ENCODE peak calls at places on chromosome 14, in nine cellular contexts. O, I, M, W, T, K, F, N and D are unnamed samples.
A peak's percentile ranks its signal among the peaks of the same experiment; 100 is the strongest.

GRCh38 chr14:50001146-50001998 is 108.5 kb downstream of the ARF6 start:
- DNase-seq in O (no peak), I (peak; percentile 91), M (peak; percentile 40), W (peak; percentile 30), T (peak; percentile 65), K (peak; percentile 51), F (peak; percentile 60), N (no peak), D (no peak)

GRCh38 chr14:105951399-105951798 is 425.0 kb downstream of the TMEM121 start:
- DNase-seq in O (no peak), I (no peak), M (no peak), W (no peak), T (no peak), K (no peak), F (no peak), N (no peak), D (no peak)

GRCh38 chr14:63091394-63091996 is 46.2 kb upstream of the KCNH5 start:
- DNase-seq in O (no peak), I (no peak), M (no peak), W (no peak), T (no peak), K (no peak), F (no peak), N (no peak), D (no peak)

GRCh38 chr14:73227812-73228781 is 9.2 kb upstream of the PAPLN start:
- DNase-seq in O (no peak), I (peak; percentile 86), M (no peak), W (no peak), T (peak; percentile 40), K (no peak), F (no peak), N (peak; percentile 75), D (peak; percentile 42)

GRCh38 chr14:74035556-74035955 is 16.4 kb downstream of the BBOF1 start:
- DNase-seq in O (no peak), I (no peak), M (no peak), W (no peak), T (no peak), K (no peak), F (no peak), N (no peak), D (no peak)

GRCh38 chr14:20688167-20688839 is at the start of gene ANG:
- DNase-seq in O (no peak), I (no peak), M (no peak), W (no peak), T (no peak), K (no peak), F (no peak), N (no peak), D (no peak)

GRCh38 chr14:22391908-22392307 is 197.1 kb downstream of the DAD1 start:
- DNase-seq in O (peak; percentile 46), I (peak; percentile 76), M (no peak), W (peak; percentile 46), T (peak; percentile 57), K (peak; percentile 87), F (no peak), N (peak; percentile 35), D (peak; percentile 85)

GRCh38 chr14:39181693-39182047 is 6.6 kb downstream of the PNN start:
- DNase-seq in O (no peak), I (no peak), M (no peak), W (no peak), T (no peak), K (no peak), F (no peak), N (no peak), D (no peak)

GRCh38 chr14:102659797-102660196 is 67.3 kb downstream of the RCOR1 start:
- DNase-seq in O (no peak), I (peak; percentile 38), M (no peak), W (no peak), T (no peak), K (no peak), F (no peak), N (no peak), D (no peak)

GRCh38 chr14:94026886-94027469 is 838 bp downstream of the OTUB2 start:
- DNase-seq in O (no peak), I (no peak), M (no peak), W (no peak), T (no peak), K (no peak), F (no peak), N (no peak), D (no peak)

GRCh38 chr14:73663548-73664212 is 18.9 kb downstream of the DNAL1 start:
- DNase-seq in O (no peak), I (no peak), M (no peak), W (no peak), T (no peak), K (no peak), F (no peak), N (no peak), D (no peak)

GRCh38 chr14:97277711-97278110 is 480.5 kb downstream of the VRK1 start:
- DNase-seq in O (no peak), I (no peak), M (no peak), W (no peak), T (no peak), K (no peak), F (no peak), N (no peak), D (peak; percentile 88)

GRCh38 chr14:98433436-98433835 is 838.6 kb downstream of the BCL11B start:
- DNase-seq in O (no peak), I (no peak), M (no peak), W (no peak), T (no peak), K (no peak), F (no peak), N (no peak), D (no peak)

GRCh38 chr14:23512156-23512555 is 39.4 kb downstream of the ZFHX2 start:
- DNase-seq in O (peak; percentile 55), I (no peak), M (no peak), W (no peak), T (no peak), K (no peak), F (no peak), N (no peak), D (no peak)

GRCh38 chr14:80468331-80469122 is 257.2 kb upstream of the DIO2 start:
- DNase-seq in O (no peak), I (no peak), M (no peak), W (no peak), T (no peak), K (no peak), F (no peak), N (no peak), D (no peak)

GRCh38 chr14:89912667-89913211 is 41.8 kb downstream of the EFCAB11 start:
- DNase-seq in O (peak; percentile 16), I (peak; percentile 82), M (no peak), W (no peak), T (peak; percentile 50), K (no peak), F (no peak), N (peak; percentile 93), D (no peak)

GRCh38 chr14:99899578-99900178 is 106.5 kb downstream of the EML1 start:
- DNase-seq in O (no peak), I (peak; percentile 31), M (no peak), W (no peak), T (no peak), K (no peak), F (no peak), N (no peak), D (no peak)

GRCh38 chr14:61362072-61362750 is 40.8 kb downstream of the PRKCH start:
- DNase-seq in O (no peak), I (no peak), M (no peak), W (no peak), T (no peak), K (no peak), F (no peak), N (no peak), D (no peak)

GRCh38 chr14:61561657-61562276 is 133.5 kb upstream of the HIF1A start:
- DNase-seq in O (no peak), I (peak; percentile 97), M (no peak), W (peak; percentile 79), T (peak; percentile 66), K (no peak), F (no peak), N (peak; percentile 78), D (no peak)